ENCODE peak calls at places on chromosomes 12 and 14, in nine cellular contexts. P is A549, G is cardiac fibroblast, W is GM06990, F is foreskin fibroblast, I is ascending aorta, U is brain microvascular endothelial cell, J is WERI-Rb-1, M is fibroblast of lung. V is an unnamed sample.

GRCh38 chr12:107320031-107320928 is 226.9 kb upstream of the CRY1 start:
- DNase-seq in P (peak), G (peak), W (peak), F (peak), I (no peak), U (peak), J (peak), M (peak), V (peak)

GRCh38 chr12:108822458-108823205 is 34.8 kb downstream of the SSH1 start:
- DNase-seq in P (no peak), G (no peak), W (no peak), F (no peak), I (no peak), U (no peak), J (no peak), M (no peak), V (no peak)

GRCh38 chr14:83994020-83994419 is 1535.9 kb upstream of the FLRT2 start:
- DNase-seq in P (no peak), G (peak), W (no peak), F (peak), I (no peak), U (peak), J (no peak), M (peak), V (no peak)

GRCh38 chr14:61812347-61813100 is 50.3 kb downstream of the SNAPC1 start:
- DNase-seq in P (no peak), G (peak), W (peak), F (peak), I (no peak), U (no peak), J (peak), M (peak), V (peak)

GRCh38 chr12:3046441-3047200 is 30.6 kb upstream of the TSPAN9 start:
- DNase-seq in P (no peak), G (no peak), W (no peak), F (no peak), I (no peak), U (no peak), J (no peak), M (peak), V (peak)

GRCh38 chr12:93714382-93714781 is 37.2 kb downstream of the CRADD start:
- DNase-seq in P (no peak), G (peak), W (no peak), F (peak), I (no peak), U (no peak), J (no peak), M (peak), V (no peak)

GRCh38 chr14:100153560-100153959 is 5.9 kb downstream of the DEGS2 start:
- DNase-seq in P (no peak), G (no peak), W (no peak), F (no peak), I (no peak), U (no peak), J (no peak), M (no peak), V (no peak)

GRCh38 chr12:5177731-5178130 is 134.1 kb downstream of the KCNA5 start:
- DNase-seq in P (no peak), G (no peak), W (no peak), F (no peak), I (no peak), U (no peak), J (no peak), M (no peak), V (no peak)

GRCh38 chr14:55221186-55221585 is 29.8 kb upstream of the DLGAP5 start:
- DNase-seq in P (no peak), G (peak), W (no peak), F (peak), I (no peak), U (peak), J (no peak), M (peak), V (no peak)

GRCh38 chr14:99945732-99946651 is 119.2 kb upstream of the EVL start:
- DNase-seq in P (no peak), G (peak), W (peak), F (peak), I (no peak), U (no peak), J (no peak), M (no peak), V (no peak)

GRCh38 chr12:24890048-24890447 is 58.9 kb downstream of the BCAT1 start:
- DNase-seq in P (no peak), G (no peak), W (no peak), F (no peak), I (no peak), U (no peak), J (no peak), M (no peak), V (no peak)

GRCh38 chr14:104524726-104525125 is 54.8 kb upstream of the C14orf180 start:
- DNase-seq in P (no peak), G (no peak), W (no peak), F (no peak), I (no peak), U (no peak), J (no peak), M (no peak), V (no peak)

GRCh38 chr14:104140463-104141331 is 2.3 kb downstream of the KIF26A start:
- DNase-seq in P (no peak), G (no peak), W (no peak), F (no peak), I (no peak), U (no peak), J (peak), M (no peak), V (peak)

GRCh38 chr14:100955201-100955600 is 51.7 kb upstream of the RTL1 start:
- DNase-seq in P (peak), G (peak), W (no peak), F (peak), I (no peak), U (peak), J (no peak), M (peak), V (no peak)

GRCh38 chr14:78310263-78310662 is 140.1 kb downstream of the NRXN3 start:
- DNase-seq in P (no peak), G (no peak), W (no peak), F (no peak), I (no peak), U (no peak), J (no peak), M (no peak), V (no peak)

GRCh38 chr14:53124778-53125177 is 28.3 kb downstream of the DDHD1 start:
- DNase-seq in P (no peak), G (no peak), W (no peak), F (no peak), I (no peak), U (no peak), J (peak), M (no peak), V (no peak)

GRCh38 chr14:50007123-50007903 is 109.1 kb downstream of the VCPKMT start:
- DNase-seq in P (peak), G (no peak), W (no peak), F (no peak), I (no peak), U (no peak), J (no peak), M (no peak), V (no peak)

GRCh38 chr12:64427988-64428387 is 23.8 kb downstream of the XPOT start:
- DNase-seq in P (no peak), G (no peak), W (no peak), F (no peak), I (no peak), U (no peak), J (no peak), M (no peak), V (no peak)

GRCh38 chr14:94581127-94581999 is at the start of gene SERPINA5:
- DNase-seq in P (no peak), G (peak), W (no peak), F (peak), I (no peak), U (peak), J (no peak), M (peak), V (peak)

GRCh38 chr14:94387051-94388026 is 1.1 kb downstream of the SERPINA1 start:
- DNase-seq in P (no peak), G (no peak), W (no peak), F (no peak), I (no peak), U (no peak), J (no peak), M (no peak), V (no peak)

GRCh38 chr12:14284189-14284722 is 81.2 kb upstream of the ATF7IP start:
- DNase-seq in P (no peak), G (no peak), W (peak), F (no peak), I (no peak), U (no peak), J (no peak), M (no peak), V (no peak)

GRCh38 chr14:101064121-101064661 is 160.7 kb upstream of the RTL1 start:
- DNase-seq in P (no peak), G (no peak), W (no peak), F (no peak), I (no peak), U (no peak), J (no peak), M (no peak), V (peak)

GRCh38 chr12:26896913-26897312 is 40.9 kb downstream of the INTS13 start:
- DNase-seq in P (no peak), G (no peak), W (no peak), F (peak), I (no peak), U (no peak), J (no peak), M (no peak), V (no peak)

GRCh38 chr12:3602488-3602887 is 111.5 kb downstream of the PRMT8 start:
- DNase-seq in P (no peak), G (no peak), W (no peak), F (no peak), I (no peak), U (no peak), J (no peak), M (no peak), V (no peak)

GRCh38 chr12:55194382-55194781 is 26.4 kb upstream of the OR10A7 start:
- DNase-seq in P (no peak), G (no peak), W (no peak), F (no peak), I (no peak), U (no peak), J (no peak), M (no peak), V (no peak)

GRCh38 chr12:123892853-123893252 is 79.8 kb downstream of the CCDC92 start:
- DNase-seq in P (no peak), G (no peak), W (no peak), F (no peak), I (no peak), U (no peak), J (no peak), M (no peak), V (no peak)

GRCh38 chr14:76191297-76191696 is 39.6 kb downstream of the GPATCH2L start:
- DNase-seq in P (no peak), G (no peak), W (no peak), F (no peak), I (no peak), U (no peak), J (no peak), M (no peak), V (no peak)

GRCh38 chr14:76924363-76925151 is 98.3 kb downstream of the LRRC74A start:
- DNase-seq in P (no peak), G (peak), W (no peak), F (peak), I (no peak), U (peak), J (no peak), M (peak), V (no peak)

GRCh38 chr14:65179918-65180724 is 77.8 kb upstream of the MAX start:
- DNase-seq in P (peak), G (peak), W (peak), F (peak), I (no peak), U (peak), J (no peak), M (peak), V (peak)

GRCh38 chr14:59303216-59303615 is 114.7 kb downstream of the DAAM1 start:
- DNase-seq in P (no peak), G (peak), W (no peak), F (no peak), I (no peak), U (peak), J (no peak), M (peak), V (no peak)

GRCh38 chr12:13390381-13390856 is 193.9 kb downstream of the EMP1 start:
- DNase-seq in P (peak), G (peak), W (no peak), F (peak), I (peak), U (peak), J (no peak), M (peak), V (peak)

GRCh38 chr12:131407221-131408035 is 303.5 kb upstream of the SFSWAP start:
- DNase-seq in P (no peak), G (no peak), W (no peak), F (no peak), I (no peak), U (no peak), J (no peak), M (no peak), V (no peak)

GRCh38 chr12:94318178-94318577 is 141.5 kb downstream of the CEP83 start:
- DNase-seq in P (no peak), G (no peak), W (peak), F (no peak), I (no peak), U (no peak), J (no peak), M (no peak), V (no peak)

GRCh38 chr12:56159482-56160105 is 1.4 kb downstream of the MYL6 start:
- DNase-seq in P (no peak), G (no peak), W (no peak), F (no peak), I (no peak), U (no peak), J (no peak), M (no peak), V (no peak)

GRCh38 chr12:129096184-129096583 is 242.9 kb downstream of the GLT1D1 start:
- DNase-seq in P (no peak), G (no peak), W (no peak), F (no peak), I (no peak), U (no peak), J (no peak), M (no peak), V (no peak)

GRCh38 chr12:14845350-14845750 is 2.0 kb upstream of the ART4 start:
- DNase-seq in P (peak), G (peak), W (peak), F (peak), I (no peak), U (peak), J (peak), M (peak), V (no peak)

GRCh38 chr14:104245723-104246122 is 107.3 kb downstream of the KIF26A start:
- DNase-seq in P (no peak), G (no peak), W (no peak), F (no peak), I (no peak), U (no peak), J (no peak), M (no peak), V (no peak)

GRCh38 chr14:33934043-33934750 is 16.7 kb downstream of the EGLN3 start:
- DNase-seq in P (no peak), G (peak), W (no peak), F (no peak), I (no peak), U (no peak), J (no peak), M (no peak), V (no peak)

GRCh38 chr14:21988413-21988812 is 314.8 kb upstream of the OR4E1 start:
- DNase-seq in P (no peak), G (no peak), W (no peak), F (no peak), I (no peak), U (no peak), J (no peak), M (no peak), V (no peak)
- H3K4me3 ChIP-seq in P (no peak), G (no peak), W (no peak), F (no peak), I (no peak), U (no peak), J (no peak), M (no peak), V (no peak)

GRCh38 chr12:75525263-75525662 is 13.9 kb upstream of the KRR1 start:
- DNase-seq in P (no peak), G (no peak), W (no peak), F (peak), I (no peak), U (no peak), J (no peak), M (no peak), V (no peak)
- TF ChIP-seq CTCF in P (peak), G (peak), W (no peak), F (peak), I (no peak), U (peak), J (no peak), M (peak), V (no peak)

GRCh38 chr14:39181693-39182047 is 6.6 kb downstream of the PNN start:
- DNase-seq in P (no peak), G (no peak), W (no peak), F (no peak), I (no peak), U (no peak), J (no peak), M (no peak), V (no peak)

GRCh38 chr14:39182770-39183684 is 8.0 kb downstream of the PNN start:
- DNase-seq in P (no peak), G (no peak), W (no peak), F (no peak), I (no peak), U (no peak), J (no peak), M (no peak), V (no peak)

GRCh38 chr14:39180553-39180952 is 5.5 kb downstream of the PNN start:
- DNase-seq in P (no peak), G (no peak), W (no peak), F (no peak), I (no peak), U (no peak), J (no peak), M (no peak), V (no peak)

GRCh38 chr14:39179042-39179441 is 4.0 kb downstream of the PNN start:
- DNase-seq in P (no peak), G (no peak), W (no peak), F (no peak), I (no peak), U (no peak), J (no peak), M (no peak), V (no peak)

GRCh38 chr14:39181026-39181692 is 6.1 kb downstream of the PNN start:
- DNase-seq in P (no peak), G (no peak), W (no peak), F (no peak), I (no peak), U (no peak), J (no peak), M (no peak), V (no peak)
- H3K4me3 ChIP-seq in P (no peak), G (no peak), W (no peak), F (no peak), I (no peak), U (no peak), J (no peak), M (no peak), V (no peak)

DNA sequence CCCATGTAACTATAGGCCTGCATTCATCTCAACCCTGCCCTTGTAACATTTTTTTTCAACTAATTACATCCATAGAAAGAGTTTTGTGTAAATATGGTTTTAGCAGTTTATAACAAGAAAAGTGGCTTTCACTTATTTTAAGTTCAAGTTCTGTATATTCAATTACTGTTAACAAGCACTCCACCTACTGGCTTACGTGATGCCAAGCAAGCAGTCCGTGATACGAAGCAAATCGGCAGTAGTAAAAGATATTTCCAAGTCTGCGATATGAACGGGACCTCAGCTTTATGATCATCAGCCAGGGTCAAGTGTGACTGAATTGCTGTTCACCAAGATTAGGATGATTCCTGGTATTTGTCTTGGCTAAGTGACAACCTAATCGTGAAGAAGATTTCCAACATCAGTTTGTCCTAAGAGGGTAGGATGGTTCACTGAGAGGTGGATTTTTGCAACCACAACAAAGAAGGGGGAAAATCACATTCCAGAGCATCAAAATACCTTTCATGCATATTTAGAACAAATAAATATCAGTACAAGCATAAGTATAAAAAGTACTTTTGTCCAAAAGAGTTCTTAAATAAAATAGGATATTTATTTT is 456.2 kb downstream of the FOXG1 start:
- DNase-seq in P (no peak), G (peak), W (no peak), F (peak), I (no peak), U (peak), J (peak), M (peak), V (no peak)
- TF ChIP-seq CTCF in P (peak), G (peak), W (peak), F (peak), I (no peak), U (peak), J (peak), M (peak), V (peak)

GRCh38 chr12:92470608-92471021 is 232.2 kb upstream of the PLEKHG7 start:
- DNase-seq in P (no peak), G (no peak), W (peak), F (no peak), I (no peak), U (no peak), J (no peak), M (peak), V (no peak)

GRCh38 chr12:92471551-92471950 is 231.2 kb upstream of the PLEKHG7 start:
- DNase-seq in P (no peak), G (no peak), W (peak), F (no peak), I (no peak), U (no peak), J (no peak), M (no peak), V (no peak)

GRCh38 chr12:92469837-92470236 is 233.0 kb upstream of the PLEKHG7 start:
- DNase-seq in P (no peak), G (peak), W (peak), F (peak), I (no peak), U (peak), J (no peak), M (peak), V (peak)

GRCh38 chr12:92473564-92473963 is 229.2 kb upstream of the PLEKHG7 start:
- DNase-seq in P (no peak), G (no peak), W (no peak), F (no peak), I (no peak), U (no peak), J (no peak), M (no peak), V (no peak)

DNA sequence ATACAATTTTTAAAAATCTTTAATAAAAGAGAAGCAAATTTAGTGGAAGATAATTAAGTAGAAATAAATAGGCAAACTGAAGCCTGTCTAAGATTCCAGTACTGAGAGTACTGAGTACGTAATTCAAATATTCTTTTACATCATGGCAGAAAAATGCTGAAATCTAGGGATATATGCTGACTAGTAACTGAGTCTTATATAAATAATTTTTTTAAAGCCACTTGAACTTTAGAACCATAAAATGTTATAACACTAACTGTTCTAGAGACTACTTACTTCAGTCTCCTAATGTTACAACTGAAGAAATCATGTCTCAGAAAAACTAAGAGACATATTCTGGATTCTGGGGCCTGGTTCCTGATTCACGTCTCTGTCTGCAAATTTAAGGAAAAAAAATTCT is 230.6 kb upstream of the PLEKHG7 start:
- DNase-seq in P (no peak), G (peak), W (no peak), F (peak), I (no peak), U (no peak), J (no peak), M (peak), V (no peak)
- H3K4me3 ChIP-seq in P (no peak), G (no peak), W (no peak), F (no peak), I (no peak), U (no peak), J (no peak), M (no peak), V (no peak)

GRCh38 chr14:24251880-24252288 is 9.5 kb upstream of the TINF2 start:
- DNase-seq in P (no peak), G (peak), W (no peak), F (peak), I (no peak), U (peak), J (no peak), M (peak), V (no peak)
- TF ChIP-seq CTCF in P (no peak), G (peak), W (no peak), F (no peak), I (no peak), U (peak), J (no peak), M (no peak), V (no peak)

GRCh38 chr14:60645191-60645590 is 4.1 kb downstream of the SIX1 start:
- DNase-seq in P (no peak), G (no peak), W (no peak), F (no peak), I (no peak), U (no peak), J (no peak), M (no peak), V (no peak)
- H3K4me3 ChIP-seq in P (no peak), G (no peak), W (no peak), F (peak), I (no peak), U (peak), J (no peak), M (peak), V (peak)

V was measured in psoas muscle.